ENCODE peak calls at places on chromosome 2, in nine cellular contexts. One of them, this sample, is unnamed.

GRCh38 chr2:20616341-20616871 is 34.5 kb downstream of the HS1BP3 start:
- DNase-seq in NAMALWA: no peak
- DNase-seq in Right ventricle myocardium superior: peak
- DNase-seq in HT1080: no peak
- DNase-seq in T-helper 2 cell: no peak
- DNase-seq in astrocyte: no peak
- DNase-seq in mammary epithelial cell: no peak
- DNase-seq in fibroblast of mammary gland: no peak
- DNase-seq in NCI-H1092: no peak
- DNase-seq in this sample: no peak

GRCh38 chr2:120347387-120348010 is 1.6 kb downstream of the INHBB start:
- DNase-seq in astrocyte: no peak
- DNase-seq in fibroblast of mammary gland: no peak
- DNase-seq in HT1080: no peak
- DNase-seq in Right ventricle myocardium superior: no peak
- DNase-seq in NAMALWA: no peak
- DNase-seq in mammary epithelial cell: no peak
- DNase-seq in NCI-H1092: no peak
- DNase-seq in T-helper 2 cell: no peak
- DNase-seq in this sample: peak

GRCh38 chr2:17933251-17933650 is 54.8 kb downstream of the KCNS3 start:
- DNase-seq in astrocyte: no peak
- DNase-seq in Right ventricle myocardium superior: no peak
- DNase-seq in fibroblast of mammary gland: no peak
- DNase-seq in NAMALWA: no peak
- DNase-seq in HT1080: no peak
- DNase-seq in T-helper 2 cell: no peak
- DNase-seq in NCI-H1092: no peak
- DNase-seq in mammary epithelial cell: no peak
- DNase-seq in this sample: peak

GRCh38 chr2:109722026-109722425 is 72.1 kb upstream of the RGPD5 start:
- DNase-seq in Right ventricle myocardium superior: peak
- DNase-seq in T-helper 2 cell: no peak
- DNase-seq in fibroblast of mammary gland: no peak
- DNase-seq in NAMALWA: no peak
- DNase-seq in NCI-H1092: peak
- DNase-seq in HT1080: no peak
- DNase-seq in astrocyte: no peak
- DNase-seq in mammary epithelial cell: no peak
- DNase-seq in this sample: no peak

GRCh38 chr2:169562519-169562918 is 11.1 kb downstream of the FASTKD1 start:
- DNase-seq in astrocyte: no peak
- DNase-seq in NAMALWA: no peak
- DNase-seq in fibroblast of mammary gland: no peak
- DNase-seq in T-helper 2 cell: no peak
- DNase-seq in mammary epithelial cell: no peak
- DNase-seq in HT1080: no peak
- DNase-seq in NCI-H1092: no peak
- DNase-seq in Right ventricle myocardium superior: no peak
- DNase-seq in this sample: no peak

GRCh38 chr2:7672685-7673071 is 755.5 kb downstream of the RNF144A start:
- DNase-seq in mammary epithelial cell: no peak
- DNase-seq in HT1080: no peak
- DNase-seq in NCI-H1092: no peak
- DNase-seq in T-helper 2 cell: no peak
- DNase-seq in astrocyte: no peak
- DNase-seq in fibroblast of mammary gland: no peak
- DNase-seq in Right ventricle myocardium superior: no peak
- DNase-seq in NAMALWA: no peak
- DNase-seq in this sample: no peak

GRCh38 chr2:234679151-234679765 is 182.4 kb upstream of the ARL4C start:
- DNase-seq in HT1080: no peak
- DNase-seq in Right ventricle myocardium superior: no peak
- DNase-seq in NAMALWA: no peak
- DNase-seq in NCI-H1092: no peak
- DNase-seq in T-helper 2 cell: no peak
- DNase-seq in fibroblast of mammary gland: peak
- DNase-seq in astrocyte: no peak
- DNase-seq in mammary epithelial cell: no peak
- DNase-seq in this sample: peak

GRCh38 chr2:73823916-73824523 is 4.7 kb upstream of the STAMBP start:
- DNase-seq in mammary epithelial cell: peak
- DNase-seq in fibroblast of mammary gland: peak
- DNase-seq in T-helper 2 cell: no peak
- DNase-seq in HT1080: peak
- DNase-seq in NCI-H1092: peak
- DNase-seq in NAMALWA: peak
- DNase-seq in Right ventricle myocardium superior: no peak
- DNase-seq in astrocyte: peak
- DNase-seq in this sample: peak

GRCh38 chr2:168920504-168921157 is 19.5 kb downstream of the G6PC2 start:
- DNase-seq in HT1080: peak
- DNase-seq in fibroblast of mammary gland: peak
- DNase-seq in NAMALWA: peak
- DNase-seq in T-helper 2 cell: no peak
- DNase-seq in mammary epithelial cell: no peak
- DNase-seq in astrocyte: no peak
- DNase-seq in Right ventricle myocardium superior: no peak
- DNase-seq in NCI-H1092: peak
- DNase-seq in this sample: peak

GRCh38 chr2:166406374-166406773 is 30.6 kb upstream of the SCN9A start:
- DNase-seq in T-helper 2 cell: no peak
- DNase-seq in NAMALWA: no peak
- DNase-seq in NCI-H1092: no peak
- DNase-seq in mammary epithelial cell: no peak
- DNase-seq in HT1080: no peak
- DNase-seq in astrocyte: no peak
- DNase-seq in Right ventricle myocardium superior: no peak
- DNase-seq in fibroblast of mammary gland: no peak
- DNase-seq in this sample: no peak

GRCh38 chr2:62194558-62195420 is 1.1 kb upstream of the B3GNT2 start:
- DNase-seq in Right ventricle myocardium superior: peak
- DNase-seq in fibroblast of mammary gland: no peak
- DNase-seq in NAMALWA: no peak
- DNase-seq in mammary epithelial cell: no peak
- DNase-seq in astrocyte: no peak
- DNase-seq in NCI-H1092: no peak
- DNase-seq in HT1080: no peak
- DNase-seq in T-helper 2 cell: no peak
- DNase-seq in this sample: no peak

GRCh38 chr2:72827999-72828646 is 2.3 kb upstream of the EXOC6B start:
- DNase-seq in astrocyte: peak
- DNase-seq in fibroblast of mammary gland: peak
- DNase-seq in NAMALWA: no peak
- DNase-seq in HT1080: peak
- DNase-seq in NCI-H1092: no peak
- DNase-seq in mammary epithelial cell: peak
- DNase-seq in Right ventricle myocardium superior: no peak
- DNase-seq in T-helper 2 cell: no peak
- DNase-seq in this sample: peak

GRCh38 chr2:181683518-181684453 is 3.5 kb upstream of the NEUROD1 start:
- DNase-seq in NCI-H1092: no peak
- DNase-seq in mammary epithelial cell: peak
- DNase-seq in Right ventricle myocardium superior: peak
- DNase-seq in astrocyte: peak
- DNase-seq in T-helper 2 cell: no peak
- DNase-seq in fibroblast of mammary gland: peak
- DNase-seq in HT1080: no peak
- DNase-seq in NAMALWA: no peak
- DNase-seq in this sample: peak

GRCh38 chr2:182101263-182101662 is 115.6 kb downstream of the PPP1R1C start:
- DNase-seq in fibroblast of mammary gland: no peak
- DNase-seq in astrocyte: no peak
- DNase-seq in T-helper 2 cell: no peak
- DNase-seq in NCI-H1092: no peak
- DNase-seq in NAMALWA: peak
- DNase-seq in mammary epithelial cell: peak
- DNase-seq in Right ventricle myocardium superior: no peak
- DNase-seq in HT1080: peak
- DNase-seq in this sample: no peak

GRCh38 chr2:211982162-211982561 is 556.4 kb downstream of the ERBB4 start:
- DNase-seq in mammary epithelial cell: no peak
- DNase-seq in fibroblast of mammary gland: no peak
- DNase-seq in astrocyte: no peak
- DNase-seq in NCI-H1092: no peak
- DNase-seq in Right ventricle myocardium superior: no peak
- DNase-seq in T-helper 2 cell: no peak
- DNase-seq in NAMALWA: no peak
- DNase-seq in HT1080: peak
- DNase-seq in this sample: no peak

GRCh38 chr2:18272148-18272494 is 288.3 kb downstream of the RDH14 start:
- DNase-seq in NCI-H1092: no peak
- DNase-seq in NAMALWA: no peak
- DNase-seq in mammary epithelial cell: no peak
- DNase-seq in astrocyte: no peak
- DNase-seq in T-helper 2 cell: no peak
- DNase-seq in fibroblast of mammary gland: no peak
- DNase-seq in HT1080: no peak
- DNase-seq in Right ventricle myocardium superior: no peak
- DNase-seq in this sample: no peak

This sample was measured in AG10803.